ENCODE peak calls at places on chromosome 22, in six cellular contexts. Z is HepG2, O is GM12878, L is H1, C is K562, Y is GM12891. N is an unnamed sample.

GRCh38 chr22:19877626-19878339 is 23.1 kb upstream of the GNB1L start:
- DNase-seq in Z (no peak), O (no peak), L (no peak), C (no peak), Y (peak), N (no peak)

GRCh38 chr22:23385301-23386244 is 194.5 kb downstream of the IGLL1 start:
- DNase-seq in Z (peak), O (peak), L (peak), C (peak), Y (peak), N (peak)

GRCh38 chr22:16974298-16975084 is 33.5 kb downstream of the GAB4 start:
- DNase-seq in Z (no peak), O (no peak), L (no peak), C (no peak), Y (no peak), N (no peak)

GRCh38 chr22:29704528-29705285 is 15.1 kb upstream of the CABP7 start:
- DNase-seq in Z (peak), O (no peak), L (no peak), C (no peak), Y (no peak), N (no peak)

GRCh38 chr22:23834830-23835772 is 3.7 kb downstream of the DERL3 start:
- DNase-seq in Z (no peak), O (no peak), L (no peak), C (no peak), Y (no peak), N (no peak)

GRCh38 chr22:29072193-29072978 is 449 bp upstream of the KREMEN1 start:
- DNase-seq in Z (peak), O (no peak), L (peak), C (peak), Y (peak), N (peak)

GRCh38 chr22:27866136-27867091 is 52.6 kb downstream of the PITPNB start:
- DNase-seq in Z (peak), O (no peak), L (no peak), C (no peak), Y (no peak), N (no peak)

GRCh38 chr22:30104501-30105156 is 24.4 kb downstream of the HORMAD2 start:
- DNase-seq in Z (no peak), O (no peak), L (no peak), C (no peak), Y (no peak), N (no peak)

GRCh38 chr22:19942886-19943664 is 1.5 kb upstream of the TXNRD2 start:
- DNase-seq in Z (peak), O (no peak), L (no peak), C (peak), Y (no peak), N (no peak)

GRCh38 chr22:42269407-42270177 is 861 bp downstream of the TCF20 start:
- DNase-seq in Z (peak), O (no peak), L (no peak), C (peak), Y (peak), N (peak)

GRCh38 chr22:37544955-37545702 is 15.2 kb upstream of the CDC42EP1 start:
- DNase-seq in Z (peak), O (no peak), L (peak), C (peak), Y (peak), N (no peak)

GRCh38 chr22:38272373-38273134 is at the start of gene TMEM184B:
- DNase-seq in Z (no peak), O (no peak), L (no peak), C (peak), Y (peak), N (peak)

GRCh38 chr22:39175127-39176066 is 22.9 kb upstream of the CBX7 start:
- DNase-seq in Z (no peak), O (no peak), L (no peak), C (no peak), Y (no peak), N (no peak)

GRCh38 chr22:26748845-26749244 is 91.5 kb downstream of the MIAT start:
- DNase-seq in Z (no peak), O (no peak), L (no peak), C (no peak), Y (no peak), N (no peak)

GRCh38 chr22:28411125-28411524 is 268.5 kb downstream of the TTC28 start:
- DNase-seq in Z (no peak), O (no peak), L (no peak), C (no peak), Y (no peak), N (no peak)

GRCh38 chr22:41501209-41501608 is 32.3 kb downstream of the ACO2 start:
- DNase-seq in Z (peak), O (peak), L (no peak), C (no peak), Y (no peak), N (no peak)

GRCh38 chr22:32911526-32911925 is 110.0 kb downstream of the TIMP3 start:
- DNase-seq in Z (no peak), O (no peak), L (no peak), C (no peak), Y (no peak), N (no peak)

GRCh38 chr22:20245577-20246367 is 22.3 kb downstream of the RTN4R start:
- DNase-seq in Z (no peak), O (no peak), L (no peak), C (no peak), Y (no peak), N (no peak)

GRCh38 chr22:47260551-47260950 is 498.1 kb downstream of the TBC1D22A start:
- DNase-seq in Z (no peak), O (no peak), L (no peak), C (no peak), Y (no peak), N (no peak)

GRCh38 chr22:28942801-28943500 is 59.6 kb downstream of the ZNRF3 start:
- DNase-seq in Z (no peak), O (no peak), L (no peak), C (no peak), Y (no peak), N (no peak)

GRCh38 chr22:19175602-19176174 is 2.8 kb downstream of the SLC25A1 start:
- DNase-seq in Z (no peak), O (no peak), L (no peak), C (no peak), Y (no peak), N (no peak)

GRCh38 chr22:28381427-28382167 is 298.0 kb downstream of the TTC28 start:
- DNase-seq in Z (no peak), O (no peak), L (no peak), C (no peak), Y (no peak), N (no peak)

GRCh38 chr22:24807284-24807950 is 1.4 kb downstream of the SGSM1 start:
- DNase-seq in Z (no peak), O (no peak), L (no peak), C (no peak), Y (no peak), N (no peak)

GRCh38 chr22:29122041-29122440 is 49.2 kb downstream of the KREMEN1 start:
- DNase-seq in Z (no peak), O (no peak), L (no peak), C (no peak), Y (no peak), N (no peak)

GRCh38 chr22:24481641-24482040 is 13.5 kb upstream of the UPB1 start:
- DNase-seq in Z (no peak), O (no peak), L (no peak), C (no peak), Y (no peak), N (no peak)

GRCh38 chr22:47452184-47452583 is 689.7 kb downstream of the TBC1D22A start:
- DNase-seq in Z (peak), O (no peak), L (no peak), C (peak), Y (no peak), N (no peak)

GRCh38 chr22:43351966-43352345 is 8.8 kb upstream of the SCUBE1 start:
- DNase-seq in Z (no peak), O (no peak), L (no peak), C (no peak), Y (no peak), N (no peak)

GRCh38 chr22:34800265-34800664 is 265.7 kb upstream of the ISX start:
- DNase-seq in Z (no peak), O (no peak), L (no peak), C (no peak), Y (no peak), N (no peak)

GRCh38 chr22:32841175-32841574 is 39.7 kb downstream of the TIMP3 start:
- DNase-seq in Z (no peak), O (no peak), L (no peak), C (no peak), Y (no peak), N (no peak)

GRCh38 chr22:32348031-32348611 is 9.5 kb upstream of the RFPL3 start:
- DNase-seq in Z (no peak), O (no peak), L (no peak), C (no peak), Y (no peak), N (no peak)

DNA sequence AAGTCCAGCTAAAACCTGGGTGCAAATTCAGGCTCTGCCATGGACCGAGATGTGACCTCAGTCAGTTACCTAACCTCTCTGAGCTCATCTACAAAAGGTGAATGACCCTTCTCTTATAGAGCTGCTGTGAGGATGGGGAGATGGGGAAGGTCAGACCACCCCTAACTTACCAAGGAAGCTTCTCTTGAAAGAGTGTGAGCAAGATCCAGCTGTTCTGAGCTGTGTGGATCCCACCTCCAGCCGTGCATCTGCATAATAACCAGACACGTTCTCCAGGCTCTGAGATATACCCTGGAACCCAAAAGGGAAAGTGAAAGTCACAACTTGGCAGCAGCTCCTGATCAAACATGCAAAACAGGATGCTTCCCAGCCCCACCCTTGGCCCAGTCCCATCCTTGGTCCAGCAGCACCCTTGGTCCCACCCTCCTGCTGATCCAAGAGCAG is at the start of gene APOL3:
- DNase-seq in Z (no peak), O (peak), L (no peak), C (no peak), Y (no peak), N (no peak)
- TF ChIP-seq POLR2A in Z (no peak), O (peak), L (no peak), C (no peak), Y (peak), N (peak)

GRCh38 chr22:40289991-40290459 is 56.3 kb upstream of the ADSL start:
- DNase-seq in Z (no peak), O (peak), L (no peak), C (no peak), Y (no peak), N (peak)
- TF ChIP-seq TAF1 in Z (no peak), O (no peak), L (no peak), C (no peak), Y (no peak), N (no peak)

DNA sequence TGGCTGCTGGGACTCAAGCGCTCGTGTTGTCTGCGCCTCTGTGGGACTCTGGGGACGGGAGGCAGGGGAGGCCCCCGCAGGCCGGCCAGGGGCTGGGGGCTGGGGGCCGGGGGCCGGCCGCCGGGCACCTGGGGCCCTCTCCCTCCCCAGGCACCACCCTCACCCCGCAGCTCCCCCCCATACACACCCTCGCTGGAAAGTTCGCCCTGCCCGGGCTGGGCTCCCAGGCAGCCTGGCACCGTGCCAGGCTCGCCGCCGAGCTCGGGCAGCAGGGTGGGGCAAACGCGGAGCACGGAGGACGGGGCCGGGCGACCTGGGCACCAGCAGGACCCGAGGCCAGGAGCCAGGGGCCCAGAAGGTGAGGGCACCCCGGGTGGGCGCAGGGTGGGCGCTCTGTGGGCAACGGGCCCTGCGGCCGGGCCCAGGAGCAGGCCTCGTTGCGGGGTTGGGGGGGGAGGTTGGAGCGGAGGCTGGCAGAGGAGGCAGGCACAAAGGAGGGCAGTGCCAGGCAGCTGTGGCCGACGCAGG is 76.7 kb upstream of the WNT7B start:
- DNase-seq in Z (no peak), O (no peak), L (no peak), C (no peak), Y (peak), N (peak)
- TF ChIP-seq POLR2A in Z (no peak), O (peak), L (no peak), C (no peak), Y (no peak), N (no peak)

GRCh38 chr22:44441401-44442185 is 56.4 kb downstream of the RTL6 start:
- DNase-seq in Z (no peak), O (no peak), L (no peak), C (no peak), Y (no peak), N (no peak)
- TF ChIP-seq TAF1 in Z (no peak), O (no peak), L (no peak), C (no peak), Y (no peak), N (no peak)

DNA sequence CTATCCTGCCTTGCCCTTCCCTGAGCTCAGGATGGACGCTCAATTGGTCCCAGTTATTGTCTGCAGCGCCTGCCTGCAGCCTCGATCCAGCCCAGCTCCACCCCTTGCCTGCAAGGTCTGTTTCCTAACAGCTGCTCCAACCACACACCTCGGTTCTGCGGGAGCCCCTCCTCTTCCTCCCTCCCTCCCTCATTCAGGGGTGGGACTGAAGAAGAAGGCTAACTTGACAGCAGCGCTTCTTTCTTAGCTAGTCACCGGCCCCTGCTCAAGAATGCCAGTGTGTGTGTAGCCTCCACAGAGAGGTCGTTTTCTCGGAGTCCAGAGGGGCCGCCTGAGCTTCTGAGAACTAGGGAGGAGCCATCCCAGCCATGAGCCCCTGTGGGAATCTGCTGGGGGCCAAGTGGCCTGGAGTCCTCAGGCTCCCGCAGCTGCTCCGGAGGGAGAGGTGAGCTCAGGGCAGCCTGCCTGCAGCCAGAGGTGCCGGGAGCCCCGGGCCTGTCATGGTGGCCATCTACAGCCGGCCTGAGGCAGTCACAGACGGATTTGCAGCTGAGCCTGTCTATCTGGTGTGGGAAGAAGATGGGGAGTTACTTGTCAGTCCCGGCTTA is 36.1 kb downstream of the LIMK2 start:
- DNase-seq in Z (no peak), O (no peak), L (peak), C (peak), Y (peak), N (no peak)
- TF ChIP-seq POLR2A in Z (no peak), O (peak), L (no peak), C (no peak), Y (no peak), N (no peak)

GRCh38 chr22:50532353-50532700 is 2.5 kb upstream of the TYMP start:
- DNase-seq in Z (no peak), O (no peak), L (no peak), C (no peak), Y (peak), N (peak)

GRCh38 chr22:50532824-50533344 is 3.1 kb upstream of the TYMP start:
- DNase-seq in Z (no peak), O (no peak), L (no peak), C (no peak), Y (no peak), N (no peak)

GRCh38 chr22:50537765-50538164 is 7.9 kb upstream of the KLHDC7B start:
- DNase-seq in Z (no peak), O (no peak), L (no peak), C (no peak), Y (no peak), N (no peak)

GRCh38 chr22:50536231-50536630 is 6.4 kb upstream of the TYMP start:
- DNase-seq in Z (no peak), O (no peak), L (no peak), C (no peak), Y (no peak), N (no peak)

GRCh38 chr22:50535113-50535512 is 5.3 kb upstream of the TYMP start:
- DNase-seq in Z (no peak), O (no peak), L (no peak), C (no peak), Y (no peak), N (no peak)
- TF ChIP-seq TAF1 in Z (no peak), O (peak), L (no peak), C (no peak), Y (no peak), N (no peak)

GRCh38 chr22:46149998-46150549 is at the start of gene PPARA:
- DNase-seq in Z (peak), O (no peak), L (no peak), C (peak), Y (peak), N (peak)
- TF ChIP-seq POLR2A in Z (no peak), O (no peak), L (no peak), C (no peak), Y (no peak), N (no peak)

N was measured in GM12892.